ENCODE peak calls at places on chromosomes 13 and 19, in nine cellular contexts. One of them, this sample, is unnamed.

GRCh38 chr13:113291997-113292862 is 4.8 kb upstream of the LAMP1 start:
- DNase-seq in DND-41: no peak
- DNase-seq in WTC11: no peak
- DNase-seq in fibroblast of gingiva: peak
- DNase-seq in skeletal muscle cell: no peak
- DNase-seq in cerebellum: no peak
- DNase-seq in NCI-H774: no peak
- DNase-seq in CD8-positive, alpha-beta T cell: no peak
- DNase-seq in stimulated activated CD8-positive, alpha-beta memory T cell treated with anti-CD3 and anti-CD28 coated beads, Interleukin-4, amount 100 ng/mL, for 4 hours: no peak
- DNase-seq in this sample: no peak

GRCh38 chr13:51800456-51800855 is 3.5 kb downstream of the DHRS12 start:
- DNase-seq in DND-41: no peak
- DNase-seq in WTC11: no peak
- DNase-seq in fibroblast of gingiva: peak
- DNase-seq in skeletal muscle cell: no peak
- DNase-seq in cerebellum: no peak
- DNase-seq in NCI-H774: no peak
- DNase-seq in CD8-positive, alpha-beta T cell: no peak
- DNase-seq in stimulated activated CD8-positive, alpha-beta memory T cell treated with anti-CD3 and anti-CD28 coated beads, Interleukin-4, amount 100 ng/mL, for 4 hours: no peak
- DNase-seq in this sample: no peak

GRCh38 chr13:33349996-33350826 is 64.7 kb upstream of the STARD13 start:
- DNase-seq in DND-41: no peak
- DNase-seq in WTC11: peak
- DNase-seq in fibroblast of gingiva: peak
- DNase-seq in skeletal muscle cell: no peak
- DNase-seq in cerebellum: no peak
- DNase-seq in NCI-H774: no peak
- DNase-seq in CD8-positive, alpha-beta T cell: no peak
- DNase-seq in stimulated activated CD8-positive, alpha-beta memory T cell treated with anti-CD3 and anti-CD28 coated beads, Interleukin-4, amount 100 ng/mL, for 4 hours: no peak
- DNase-seq in this sample: peak

GRCh38 chr19:4908311-4908710 is 990 bp upstream of the UHRF1 start:
- DNase-seq in DND-41: no peak
- DNase-seq in WTC11: no peak
- DNase-seq in fibroblast of gingiva: no peak
- DNase-seq in skeletal muscle cell: no peak
- DNase-seq in cerebellum: no peak
- DNase-seq in NCI-H774: no peak
- DNase-seq in CD8-positive, alpha-beta T cell: no peak
- DNase-seq in stimulated activated CD8-positive, alpha-beta memory T cell treated with anti-CD3 and anti-CD28 coated beads, Interleukin-4, amount 100 ng/mL, for 4 hours: no peak
- DNase-seq in this sample: no peak

GRCh38 chr19:54448037-54448773 is 794 bp upstream of the LENG8 start:
- DNase-seq in DND-41: peak
- DNase-seq in WTC11: peak
- DNase-seq in fibroblast of gingiva: peak
- DNase-seq in skeletal muscle cell: no peak
- DNase-seq in cerebellum: peak
- DNase-seq in NCI-H774: no peak
- DNase-seq in CD8-positive, alpha-beta T cell: peak
- DNase-seq in stimulated activated CD8-positive, alpha-beta memory T cell treated with anti-CD3 and anti-CD28 coated beads, Interleukin-4, amount 100 ng/mL, for 4 hours: peak
- DNase-seq in this sample: no peak

GRCh38 chr19:944171-944567 is 18.3 kb downstream of the ARID3A start:
- DNase-seq in DND-41: no peak
- DNase-seq in WTC11: no peak
- DNase-seq in fibroblast of gingiva: no peak
- DNase-seq in skeletal muscle cell: no peak
- DNase-seq in cerebellum: no peak
- DNase-seq in NCI-H774: no peak
- DNase-seq in CD8-positive, alpha-beta T cell: no peak
- DNase-seq in stimulated activated CD8-positive, alpha-beta memory T cell treated with anti-CD3 and anti-CD28 coated beads, Interleukin-4, amount 100 ng/mL, for 4 hours: no peak
- DNase-seq in this sample: no peak

GRCh38 chr13:26255717-26256277 is 1.9 kb downstream of the CDK8 start:
- DNase-seq in DND-41: no peak
- DNase-seq in WTC11: no peak
- DNase-seq in fibroblast of gingiva: no peak
- DNase-seq in skeletal muscle cell: no peak
- DNase-seq in cerebellum: no peak
- DNase-seq in NCI-H774: no peak
- DNase-seq in CD8-positive, alpha-beta T cell: no peak
- DNase-seq in stimulated activated CD8-positive, alpha-beta memory T cell treated with anti-CD3 and anti-CD28 coated beads, Interleukin-4, amount 100 ng/mL, for 4 hours: no peak
- DNase-seq in this sample: peak

GRCh38 chr13:24392972-24393371 is 83.6 kb downstream of the C1QTNF9 start:
- DNase-seq in DND-41: no peak
- DNase-seq in WTC11: no peak
- DNase-seq in fibroblast of gingiva: no peak
- DNase-seq in skeletal muscle cell: no peak
- DNase-seq in cerebellum: no peak
- DNase-seq in NCI-H774: no peak
- DNase-seq in CD8-positive, alpha-beta T cell: no peak
- DNase-seq in stimulated activated CD8-positive, alpha-beta memory T cell treated with anti-CD3 and anti-CD28 coated beads, Interleukin-4, amount 100 ng/mL, for 4 hours: no peak
- DNase-seq in this sample: no peak

GRCh38 chr13:38755792-38756191 is 68.9 kb downstream of the FREM2 start:
- DNase-seq in DND-41: no peak
- DNase-seq in WTC11: no peak
- DNase-seq in fibroblast of gingiva: no peak
- DNase-seq in skeletal muscle cell: no peak
- DNase-seq in cerebellum: no peak
- DNase-seq in NCI-H774: peak
- DNase-seq in CD8-positive, alpha-beta T cell: no peak
- DNase-seq in stimulated activated CD8-positive, alpha-beta memory T cell treated with anti-CD3 and anti-CD28 coated beads, Interleukin-4, amount 100 ng/mL, for 4 hours: no peak
- DNase-seq in this sample: no peak

GRCh38 chr13:53242015-53242414 is 213.4 kb downstream of the OLFM4 start:
- DNase-seq in DND-41: no peak
- DNase-seq in WTC11: no peak
- DNase-seq in fibroblast of gingiva: no peak
- DNase-seq in skeletal muscle cell: no peak
- DNase-seq in cerebellum: no peak
- DNase-seq in NCI-H774: no peak
- DNase-seq in CD8-positive, alpha-beta T cell: no peak
- DNase-seq in stimulated activated CD8-positive, alpha-beta memory T cell treated with anti-CD3 and anti-CD28 coated beads, Interleukin-4, amount 100 ng/mL, for 4 hours: no peak
- DNase-seq in this sample: no peak

GRCh38 chr13:112756511-112756966 is 66.7 kb downstream of the ATP11A start:
- DNase-seq in DND-41: no peak
- DNase-seq in WTC11: no peak
- DNase-seq in fibroblast of gingiva: no peak
- DNase-seq in skeletal muscle cell: no peak
- DNase-seq in cerebellum: no peak
- DNase-seq in NCI-H774: no peak
- DNase-seq in CD8-positive, alpha-beta T cell: no peak
- DNase-seq in stimulated activated CD8-positive, alpha-beta memory T cell treated with anti-CD3 and anti-CD28 coated beads, Interleukin-4, amount 100 ng/mL, for 4 hours: no peak
- DNase-seq in this sample: no peak

GRCh38 chr13:50428183-50428877 is 413.1 kb downstream of the KCNRG start:
- DNase-seq in DND-41: no peak
- DNase-seq in WTC11: no peak
- DNase-seq in fibroblast of gingiva: no peak
- DNase-seq in skeletal muscle cell: peak
- DNase-seq in cerebellum: no peak
- DNase-seq in NCI-H774: no peak
- DNase-seq in CD8-positive, alpha-beta T cell: no peak
- DNase-seq in stimulated activated CD8-positive, alpha-beta memory T cell treated with anti-CD3 and anti-CD28 coated beads, Interleukin-4, amount 100 ng/mL, for 4 hours: no peak
- DNase-seq in this sample: no peak

GRCh38 chr13:29892149-29892548 is 41.7 kb upstream of the UBL3 start:
- DNase-seq in DND-41: no peak
- DNase-seq in WTC11: no peak
- DNase-seq in fibroblast of gingiva: no peak
- DNase-seq in skeletal muscle cell: no peak
- DNase-seq in cerebellum: peak
- DNase-seq in NCI-H774: peak
- DNase-seq in CD8-positive, alpha-beta T cell: no peak
- DNase-seq in stimulated activated CD8-positive, alpha-beta memory T cell treated with anti-CD3 and anti-CD28 coated beads, Interleukin-4, amount 100 ng/mL, for 4 hours: no peak
- DNase-seq in this sample: peak

GRCh38 chr13:80605743-80606142 is 264.8 kb upstream of the SPRY2 start:
- DNase-seq in DND-41: no peak
- DNase-seq in WTC11: no peak
- DNase-seq in fibroblast of gingiva: no peak
- DNase-seq in skeletal muscle cell: no peak
- DNase-seq in cerebellum: no peak
- DNase-seq in NCI-H774: no peak
- DNase-seq in CD8-positive, alpha-beta T cell: no peak
- DNase-seq in stimulated activated CD8-positive, alpha-beta memory T cell treated with anti-CD3 and anti-CD28 coated beads, Interleukin-4, amount 100 ng/mL, for 4 hours: no peak
- DNase-seq in this sample: no peak

GRCh38 chr19:17209126-17210036 is 5.8 kb upstream of the USE1 start:
- DNase-seq in DND-41: peak
- DNase-seq in WTC11: peak
- DNase-seq in fibroblast of gingiva: no peak
- DNase-seq in skeletal muscle cell: no peak
- DNase-seq in cerebellum: no peak
- DNase-seq in NCI-H774: peak
- DNase-seq in CD8-positive, alpha-beta T cell: no peak
- DNase-seq in stimulated activated CD8-positive, alpha-beta memory T cell treated with anti-CD3 and anti-CD28 coated beads, Interleukin-4, amount 100 ng/mL, for 4 hours: no peak
- DNase-seq in this sample: no peak

GRCh38 chr13:100954430-100955361 is 280.1 kb upstream of the TMTC4 start:
- DNase-seq in DND-41: no peak
- DNase-seq in WTC11: no peak
- DNase-seq in fibroblast of gingiva: no peak
- DNase-seq in skeletal muscle cell: no peak
- DNase-seq in cerebellum: peak
- DNase-seq in NCI-H774: no peak
- DNase-seq in CD8-positive, alpha-beta T cell: no peak
- DNase-seq in stimulated activated CD8-positive, alpha-beta memory T cell treated with anti-CD3 and anti-CD28 coated beads, Interleukin-4, amount 100 ng/mL, for 4 hours: no peak
- DNase-seq in this sample: no peak

GRCh38 chr13:65914707-65915106 is 1315.4 kb downstream of the PCDH9 start:
- DNase-seq in DND-41: no peak
- DNase-seq in WTC11: no peak
- DNase-seq in fibroblast of gingiva: peak
- DNase-seq in skeletal muscle cell: peak
- DNase-seq in cerebellum: no peak
- DNase-seq in NCI-H774: no peak
- DNase-seq in CD8-positive, alpha-beta T cell: no peak
- DNase-seq in stimulated activated CD8-positive, alpha-beta memory T cell treated with anti-CD3 and anti-CD28 coated beads, Interleukin-4, amount 100 ng/mL, for 4 hours: no peak
- DNase-seq in this sample: no peak

GRCh38 chr19:53389591-53390377 is 5.2 kb upstream of the ZNF765 start:
- DNase-seq in DND-41: no peak
- DNase-seq in WTC11: peak
- DNase-seq in fibroblast of gingiva: no peak
- DNase-seq in skeletal muscle cell: no peak
- DNase-seq in cerebellum: peak
- DNase-seq in NCI-H774: no peak
- DNase-seq in CD8-positive, alpha-beta T cell: no peak
- DNase-seq in stimulated activated CD8-positive, alpha-beta memory T cell treated with anti-CD3 and anti-CD28 coated beads, Interleukin-4, amount 100 ng/mL, for 4 hours: no peak
- DNase-seq in this sample: peak

GRCh38 chr19:39424934-39425333 is 10.8 kb downstream of the RPS16 start:
- DNase-seq in DND-41: no peak
- DNase-seq in WTC11: no peak
- DNase-seq in fibroblast of gingiva: no peak
- DNase-seq in skeletal muscle cell: no peak
- DNase-seq in cerebellum: no peak
- DNase-seq in NCI-H774: no peak
- DNase-seq in CD8-positive, alpha-beta T cell: no peak
- DNase-seq in stimulated activated CD8-positive, alpha-beta memory T cell treated with anti-CD3 and anti-CD28 coated beads, Interleukin-4, amount 100 ng/mL, for 4 hours: no peak
- DNase-seq in this sample: no peak

GRCh38 chr19:16301999-16302694 is 22.5 kb upstream of the KLF2 start:
- DNase-seq in DND-41: no peak
- DNase-seq in WTC11: no peak
- DNase-seq in fibroblast of gingiva: no peak
- DNase-seq in skeletal muscle cell: peak
- DNase-seq in cerebellum: no peak
- DNase-seq in NCI-H774: no peak
- DNase-seq in CD8-positive, alpha-beta T cell: no peak
- DNase-seq in stimulated activated CD8-positive, alpha-beta memory T cell treated with anti-CD3 and anti-CD28 coated beads, Interleukin-4, amount 100 ng/mL, for 4 hours: no peak
- DNase-seq in this sample: no peak

GRCh38 chr19:56301152-56301551 is 13.5 kb downstream of the ZSCAN5A start:
- DNase-seq in DND-41: no peak
- DNase-seq in WTC11: no peak
- DNase-seq in fibroblast of gingiva: no peak
- DNase-seq in skeletal muscle cell: no peak
- DNase-seq in cerebellum: no peak
- DNase-seq in NCI-H774: no peak
- DNase-seq in CD8-positive, alpha-beta T cell: no peak
- DNase-seq in stimulated activated CD8-positive, alpha-beta memory T cell treated with anti-CD3 and anti-CD28 coated beads, Interleukin-4, amount 100 ng/mL, for 4 hours: no peak
- DNase-seq in this sample: no peak

GRCh38 chr13:25874907-25875306 is 176.9 kb downstream of the SHISA2 start:
- DNase-seq in DND-41: peak
- DNase-seq in WTC11: no peak
- DNase-seq in fibroblast of gingiva: no peak
- DNase-seq in skeletal muscle cell: no peak
- DNase-seq in cerebellum: no peak
- DNase-seq in NCI-H774: no peak
- DNase-seq in CD8-positive, alpha-beta T cell: peak
- DNase-seq in stimulated activated CD8-positive, alpha-beta memory T cell treated with anti-CD3 and anti-CD28 coated beads, Interleukin-4, amount 100 ng/mL, for 4 hours: peak
- DNase-seq in this sample: no peak

GRCh38 chr19:6528544-6529121 is 2.2 kb upstream of the TNFSF9 start:
- DNase-seq in DND-41: no peak
- DNase-seq in WTC11: peak
- DNase-seq in fibroblast of gingiva: no peak
- DNase-seq in skeletal muscle cell: no peak
- DNase-seq in cerebellum: peak
- DNase-seq in NCI-H774: no peak
- DNase-seq in CD8-positive, alpha-beta T cell: no peak
- DNase-seq in stimulated activated CD8-positive, alpha-beta memory T cell treated with anti-CD3 and anti-CD28 coated beads, Interleukin-4, amount 100 ng/mL, for 4 hours: no peak
- DNase-seq in this sample: peak

GRCh38 chr13:81745391-81745790 is 1404.5 kb upstream of the SPRY2 start:
- DNase-seq in DND-41: no peak
- DNase-seq in WTC11: no peak
- DNase-seq in fibroblast of gingiva: no peak
- DNase-seq in skeletal muscle cell: no peak
- DNase-seq in cerebellum: no peak
- DNase-seq in NCI-H774: no peak
- DNase-seq in CD8-positive, alpha-beta T cell: no peak
- DNase-seq in stimulated activated CD8-positive, alpha-beta memory T cell treated with anti-CD3 and anti-CD28 coated beads, Interleukin-4, amount 100 ng/mL, for 4 hours: no peak
- DNase-seq in this sample: no peak

GRCh38 chr13:81872581-81872980 is 1531.7 kb upstream of the SPRY2 start:
- DNase-seq in DND-41: no peak
- DNase-seq in WTC11: no peak
- DNase-seq in fibroblast of gingiva: no peak
- DNase-seq in skeletal muscle cell: no peak
- DNase-seq in cerebellum: no peak
- DNase-seq in NCI-H774: no peak
- DNase-seq in CD8-positive, alpha-beta T cell: no peak
- DNase-seq in stimulated activated CD8-positive, alpha-beta memory T cell treated with anti-CD3 and anti-CD28 coated beads, Interleukin-4, amount 100 ng/mL, for 4 hours: no peak
- DNase-seq in this sample: peak

GRCh38 chr13:37149380-37149779 is 43.9 kb upstream of the CSNK1A1L start:
- DNase-seq in DND-41: no peak
- DNase-seq in WTC11: no peak
- DNase-seq in fibroblast of gingiva: no peak
- DNase-seq in skeletal muscle cell: no peak
- DNase-seq in cerebellum: no peak
- DNase-seq in NCI-H774: no peak
- DNase-seq in CD8-positive, alpha-beta T cell: no peak
- DNase-seq in stimulated activated CD8-positive, alpha-beta memory T cell treated with anti-CD3 and anti-CD28 coated beads, Interleukin-4, amount 100 ng/mL, for 4 hours: no peak
- DNase-seq in this sample: no peak

GRCh38 chr13:50713849-50714248 is 129.6 kb downstream of the DLEU7 start:
- DNase-seq in DND-41: peak
- DNase-seq in WTC11: no peak
- DNase-seq in fibroblast of gingiva: peak
- DNase-seq in skeletal muscle cell: peak
- DNase-seq in cerebellum: no peak
- DNase-seq in NCI-H774: no peak
- DNase-seq in CD8-positive, alpha-beta T cell: peak
- DNase-seq in stimulated activated CD8-positive, alpha-beta memory T cell treated with anti-CD3 and anti-CD28 coated beads, Interleukin-4, amount 100 ng/mL, for 4 hours: no peak
- DNase-seq in this sample: peak

GRCh38 chr13:53783466-53783865 is 754.9 kb downstream of the OLFM4 start:
- DNase-seq in DND-41: no peak
- DNase-seq in WTC11: no peak
- DNase-seq in fibroblast of gingiva: no peak
- DNase-seq in skeletal muscle cell: no peak
- DNase-seq in cerebellum: peak
- DNase-seq in NCI-H774: peak
- DNase-seq in CD8-positive, alpha-beta T cell: no peak
- DNase-seq in stimulated activated CD8-positive, alpha-beta memory T cell treated with anti-CD3 and anti-CD28 coated beads, Interleukin-4, amount 100 ng/mL, for 4 hours: no peak
- DNase-seq in this sample: no peak

GRCh38 chr13:113547248-113547971 is 37.1 kb upstream of the TFDP1 start:
- DNase-seq in DND-41: no peak
- DNase-seq in WTC11: no peak
- DNase-seq in fibroblast of gingiva: peak
- DNase-seq in skeletal muscle cell: no peak
- DNase-seq in cerebellum: peak
- DNase-seq in NCI-H774: no peak
- DNase-seq in CD8-positive, alpha-beta T cell: no peak
- DNase-seq in stimulated activated CD8-positive, alpha-beta memory T cell treated with anti-CD3 and anti-CD28 coated beads, Interleukin-4, amount 100 ng/mL, for 4 hours: no peak
- DNase-seq in this sample: no peak

GRCh38 chr13:49421391-49421790 is 22.5 kb downstream of the CAB39L start:
- DNase-seq in DND-41: peak
- DNase-seq in WTC11: peak
- DNase-seq in fibroblast of gingiva: no peak
- DNase-seq in skeletal muscle cell: no peak
- DNase-seq in cerebellum: no peak
- DNase-seq in NCI-H774: no peak
- DNase-seq in CD8-positive, alpha-beta T cell: peak
- DNase-seq in stimulated activated CD8-positive, alpha-beta memory T cell treated with anti-CD3 and anti-CD28 coated beads, Interleukin-4, amount 100 ng/mL, for 4 hours: no peak
- DNase-seq in this sample: no peak

GRCh38 chr13:54433511-54434206 is 1405.0 kb downstream of the OLFM4 start:
- DNase-seq in DND-41: no peak
- DNase-seq in WTC11: no peak
- DNase-seq in fibroblast of gingiva: no peak
- DNase-seq in skeletal muscle cell: no peak
- DNase-seq in cerebellum: peak
- DNase-seq in NCI-H774: peak
- DNase-seq in CD8-positive, alpha-beta T cell: no peak
- DNase-seq in stimulated activated CD8-positive, alpha-beta memory T cell treated with anti-CD3 and anti-CD28 coated beads, Interleukin-4, amount 100 ng/mL, for 4 hours: no peak
- DNase-seq in this sample: no peak

This sample was measured in putamen.